ENCODE peak calls at places on chromosomes 1 and 21, in eight cellular contexts. P is activated gamma-delta T cell treated with anti-CD3 and anti-CD28 coated beads, Interleukin-2, amount 50 U/mL, for 16 hours; N is NCI-H1694 treated with DMSO at 0.1 percent for 48 hours; J is activated naive CD8-positive, alpha-beta T cell treated with anti-CD3 and anti-CD28 coated beads, Interleukin-2, amount 50 U/mL, for 24 hours; M is H54; C is DMS53; T is activated CD4-positive, alpha-beta T cell treated with anti-CD3 and anti-CD28 coated beads for 4 hours; V is memory B cell. B is an unnamed sample.

GRCh38 chr1:19370453-19371170 is 58.5 kb downstream of the SLC66A1 start:
- DNase-seq in J (no peak), N (no peak), P (no peak), T (no peak), V (no peak), M (no peak), C (no peak), B (no peak)

GRCh38 chr1:230898748-230899147 is 30.4 kb upstream of the C1orf198 start:
- DNase-seq in V (no peak), M (no peak), N (no peak), C (no peak), P (no peak), J (no peak), T (no peak), B (no peak)

GRCh38 chr1:94237291-94238226 is at the start of gene ARHGAP29:
- DNase-seq in J (peak; percentile 58), P (no peak), V (peak; percentile 24), N (peak; percentile 78), C (peak; percentile 99), M (peak; percentile 55), T (peak; percentile 12), B (no peak)

GRCh38 chr1:232613752-232614381 is 16.1 kb downstream of the SIPA1L2 start:
- DNase-seq in C (no peak), T (no peak), J (no peak), M (no peak), N (no peak), V (no peak), P (no peak), B (peak; percentile 78)

GRCh38 chr1:44698138-44698537 is 23.6 kb downstream of the ARMH1 start:
- DNase-seq in N (no peak), T (no peak), V (no peak), C (no peak), P (no peak), J (no peak), M (no peak), B (no peak)

GRCh38 chr1:231951399-231951798 is 324.8 kb downstream of the DISC1 start:
- DNase-seq in V (no peak), N (no peak), T (no peak), P (no peak), C (no peak), M (peak; percentile 26), J (no peak), B (no peak)

GRCh38 chr1:25743164-25744139 is 56.5 kb upstream of the SELENON start:
- DNase-seq in P (no peak), C (no peak), M (no peak), V (no peak), T (no peak), N (peak; percentile 29), J (no peak), B (no peak)

GRCh38 chr21:34073032-34073748 is at the start of the genes MRPS6 and SLC5A3:
- DNase-seq in V (peak; percentile 64), P (peak; percentile 47), M (peak; percentile 94), J (peak; percentile 80), N (peak; percentile 54), C (peak; percentile 93), T (peak; percentile 72), B (peak; percentile 31)

GRCh38 chr1:161196521-161197451 is 2.1 kb downstream of the ADAMTS4 start:
- DNase-seq in N (no peak), C (no peak), P (no peak), V (no peak), M (no peak), T (no peak), J (no peak), B (peak; percentile 76)

GRCh38 chr1:61539720-61540462 is 185.1 kb downstream of the TM2D1 start:
- DNase-seq in P (no peak), J (no peak), V (no peak), N (no peak), M (no peak), C (no peak), T (no peak), B (peak; percentile 86)

GRCh38 chr1:229104654-229105053 is 166.3 kb upstream of the RAB4A start:
- DNase-seq in T (no peak), P (no peak), J (no peak), V (no peak), C (no peak), M (no peak), N (no peak), B (no peak)

GRCh38 chr1:12467570-12468286 is 150.3 kb downstream of the DHRS3 start:
- DNase-seq in N (no peak), P (no peak), C (no peak), M (no peak), J (no peak), T (no peak), V (no peak), B (no peak)

GRCh38 chr1:12052997-12053686 is 10.0 kb upstream of the TNFRSF8 start:
- DNase-seq in C (no peak), P (no peak), T (no peak), V (no peak), J (no peak), M (no peak), N (no peak), B (no peak)

GRCh38 chr1:10132316-10132715 is 78.1 kb upstream of the KIF1B start:
- DNase-seq in M (no peak), T (no peak), J (no peak), V (no peak), P (no peak), N (no peak), C (no peak), B (no peak)

GRCh38 chr1:9530320-9530719 is 8.9 kb upstream of the SLC25A33 start:
- DNase-seq in M (no peak), V (no peak), C (no peak), T (no peak), J (no peak), P (no peak), N (no peak), B (no peak)

GRCh38 chr21:41669533-41669830 is 97.4 kb downstream of the RIPK4 start:
- DNase-seq in J (no peak), P (no peak), N (no peak), C (no peak), M (no peak), T (no peak), V (no peak), B (no peak)

GRCh38 chr1:220954321-220954720 is 75.1 kb downstream of the HLX start:
- DNase-seq in T (no peak), J (no peak), P (no peak), C (no peak), M (no peak), N (no peak), V (no peak), B (peak; percentile 62)

GRCh38 chr1:170533331-170533730 is 1.4 kb downstream of the GORAB start:
- DNase-seq in T (no peak), M (no peak), V (no peak), N (no peak), P (no peak), J (no peak), C (no peak), B (peak; percentile 84)

GRCh38 chr1:26538480-26539412 is 9.2 kb downstream of the RPS6KA1 start:
- DNase-seq in N (peak; percentile 33), C (peak; percentile 72), J (peak; percentile 59), T (peak; percentile 43), V (no peak), M (peak; percentile 37), P (no peak), B (no peak)

GRCh38 chr1:115668579-115668978 is 26.8 kb downstream of the VANGL1 start:
- DNase-seq in J (no peak), T (no peak), P (no peak), N (no peak), M (no peak), C (peak; percentile 1), V (no peak), B (no peak)

GRCh38 chr1:240352769-240353168 is 259.2 kb downstream of the GREM2 start:
- DNase-seq in N (no peak), T (no peak), P (no peak), V (no peak), J (no peak), M (no peak), C (peak; percentile 78), B (no peak)

GRCh38 chr1:154767315-154768240 is 102.5 kb downstream of the KCNN3 start:
- DNase-seq in P (no peak), V (no peak), N (peak; percentile 92), M (no peak), J (no peak), T (no peak), C (no peak), B (no peak)

GRCh38 chr1:245459621-245460020 is 304.8 kb downstream of the KIF26B start:
- DNase-seq in V (no peak), C (no peak), J (no peak), N (no peak), M (no peak), T (no peak), P (no peak), B (no peak)

GRCh38 chr1:50873458-50874187 is 86.4 kb downstream of the FAF1 start:
- DNase-seq in J (peak; percentile 70), P (peak; percentile 46), V (peak; percentile 74), M (peak; percentile 15), C (peak; percentile 82), T (peak; percentile 45), N (peak; percentile 4), B (no peak)

GRCh38 chr1:30847358-30847972 is 61.1 kb downstream of the SDC3 start:
- DNase-seq in P (no peak), M (peak; percentile 90), C (peak; percentile 82), J (no peak), N (no peak), T (no peak), V (no peak), B (no peak)

GRCh38 chr1:234515411-234515810 is 36.4 kb upstream of the TARBP1 start:
- DNase-seq in N (no peak), M (no peak), C (peak; percentile 31), V (no peak), J (no peak), T (no peak), P (no peak), B (no peak)

GRCh38 chr1:210653771-210654170 is 325.1 kb downstream of the HHAT start:
- DNase-seq in J (no peak), C (peak; percentile 26), T (no peak), V (no peak), P (no peak), N (no peak), M (no peak), B (no peak)

GRCh38 chr1:109239580-109240068 is 9.7 kb upstream of the CELSR2 start:
- DNase-seq in C (peak; percentile 78), N (peak; percentile 76), M (no peak), T (peak; percentile 33), V (no peak), P (no peak), J (no peak), B (no peak)

GRCh38 chr1:113978863-113979702 is at the start of gene OLFML3:
- DNase-seq in C (peak; percentile 94), N (peak; percentile 86), T (peak; percentile 32), V (peak; percentile 14), J (peak; percentile 72), M (peak; percentile 71), P (no peak), B (peak; percentile 91)

GRCh38 chr1:154839691-154840090 is 30.4 kb downstream of the KCNN3 start:
- DNase-seq in M (no peak), V (no peak), T (no peak), J (no peak), N (peak; percentile 41), C (no peak), P (no peak), B (no peak)

GRCh38 chr21:21897275-21897883 is 899.2 kb downstream of the NCAM2 start:
- DNase-seq in T (no peak), N (no peak), P (no peak), J (no peak), V (no peak), M (no peak), C (no peak), B (no peak)

GRCh38 chr1:162554258-162554657 is 7.3 kb upstream of the UAP1 start:
- DNase-seq in T (no peak), N (no peak), P (no peak), J (no peak), V (no peak), M (no peak), C (no peak), B (no peak)

GRCh38 chr1:44857446-44857845 is 14.4 kb upstream of the PTCH2 start:
- DNase-seq in V (no peak), M (no peak), T (no peak), J (no peak), P (no peak), N (no peak), C (no peak), B (no peak)

GRCh38 chr1:156961709-156962108 is 41.3 kb downstream of the LRRC71 start:
- DNase-seq in M (no peak), N (no peak), P (no peak), C (peak; percentile 13), J (peak; percentile 29), V (peak; percentile 5), T (no peak), B (no peak)